ENCODE peak calls at places on chromosomes 12 and 14, in six cellular contexts. X is K562; S is lung; L is CD8-positive, alpha-beta T cell; U is CD8-positive, alpha-beta memory T cell; W is H9. M is an unnamed sample.

GRCh38 chr14:39860837-39861236 is 428.6 kb upstream of the FBXO33 start:
- DNase-seq in X (no peak), S (no peak), L (no peak), U (no peak), W (no peak), M (no peak)

GRCh38 chr14:100524933-100525243 is 62.3 kb downstream of the BEGAIN start:
- DNase-seq in X (peak; percentile 74), S (no peak), L (peak; percentile 10), U (no peak), W (peak; percentile 57), M (no peak)

GRCh38 chr14:85125331-85125730 is 404.6 kb upstream of the FLRT2 start:
- DNase-seq in X (no peak), S (no peak), L (no peak), U (no peak), W (no peak), M (peak; percentile 1)

GRCh38 chr12:7154042-7154441 is 23.9 kb downstream of the CLSTN3 start:
- DNase-seq in X (no peak), S (peak; percentile 67), L (no peak), U (no peak), W (no peak), M (no peak)

GRCh38 chr12:111597731-111598636 is 1.1 kb downstream of the ATXN2 start:
- DNase-seq in X (peak; percentile 76), S (peak; percentile 51), L (peak; percentile 26), U (peak; percentile 7), W (peak; percentile 55), M (peak; percentile 51)

GRCh38 chr14:61564623-61565091 is 130.7 kb upstream of the HIF1A start:
- DNase-seq in X (peak; percentile 17), S (no peak), L (no peak), U (no peak), W (no peak), M (peak; percentile 94)

GRCh38 chr12:93322784-93323183 is 54.9 kb upstream of the NUDT4 start:
- DNase-seq in X (no peak), S (no peak), L (no peak), U (no peak), W (no peak), M (no peak)

GRCh38 chr12:28512876-28513275 is 322.6 kb downstream of the CCDC91 start:
- DNase-seq in X (no peak), S (no peak), L (no peak), U (no peak), W (no peak), M (no peak)

GRCh38 chr14:96268426-96269358 is 12.7 kb downstream of the BDKRB1 start:
- DNase-seq in X (no peak), S (no peak), L (no peak), U (no peak), W (peak; percentile 19), M (peak; percentile 98)

GRCh38 chr14:92959761-92960680 is 37.1 kb downstream of the CHGA start:
- DNase-seq in X (no peak), S (no peak), L (no peak), U (no peak), W (no peak), M (no peak)

GRCh38 chr12:120984351-120984898 is 6.1 kb downstream of the HNF1A start:
- DNase-seq in X (no peak), S (no peak), L (no peak), U (no peak), W (no peak), M (no peak)

GRCh38 chr12:105470102-105470501 is 139.6 kb downstream of the C12orf75 start:
- DNase-seq in X (no peak), S (no peak), L (no peak), U (no peak), W (peak; percentile 3), M (no peak)

GRCh38 chr14:95998656-95999055 is 40.5 kb upstream of the C14orf132 start:
- DNase-seq in X (no peak), S (no peak), L (no peak), U (no peak), W (no peak), M (peak; percentile 45)

GRCh38 chr12:121781751-121782615 is 11.5 kb downstream of the RHOF start:
- DNase-seq in X (peak; percentile 58), S (no peak), L (no peak), U (peak; percentile 33), W (peak; percentile 38), M (peak; percentile 61)

GRCh38 chr12:29148958-29149690 is at the start of gene FAR2:
- DNase-seq in X (peak; percentile 69), S (peak; percentile 43), L (peak; percentile 41), U (peak; percentile 45), W (peak; percentile 67), M (peak; percentile 70)

GRCh38 chr14:94138256-94138655 is 8.9 kb upstream of the IFI27L2 start:
- DNase-seq in X (no peak), S (peak; percentile 63), L (no peak), U (no peak), W (no peak), M (no peak)

GRCh38 chr12:62008703-62009102 is 251.5 kb upstream of the USP15 start:
- DNase-seq in X (no peak), S (no peak), L (no peak), U (no peak), W (no peak), M (no peak)

GRCh38 chr12:26798669-26799068 is 34.3 kb downstream of the ITPR2 start:
- DNase-seq in X (no peak), S (no peak), L (no peak), U (no peak), W (no peak), M (no peak)

GRCh38 chr12:100797246-100797645 is 2.7 kb downstream of the ANO4 start:
- DNase-seq in X (no peak), S (no peak), L (no peak), U (no peak), W (no peak), M (peak; percentile 30)

GRCh38 chr14:35687335-35687939 is 121.7 kb downstream of the RALGAPA1 start:
- DNase-seq in X (peak; percentile 22), S (no peak), L (peak; percentile 13), U (peak; percentile 16), W (no peak), M (peak; percentile 63)

GRCh38 chr12:100156731-100157426 is 14.2 kb upstream of the BLTP3B start:
- DNase-seq in X (no peak), S (no peak), L (no peak), U (no peak), W (no peak), M (no peak)

GRCh38 chr12:50690923-50691322 is 73.0 kb upstream of the ATF1 start:
- DNase-seq in X (no peak), S (no peak), L (no peak), U (no peak), W (no peak), M (no peak)

GRCh38 chr14:51525705-51526104 is 126.0 kb upstream of the FRMD6 start:
- DNase-seq in X (no peak), S (no peak), L (no peak), U (no peak), W (no peak), M (no peak)
- H3K27ac ChIP-seq in X (no peak overlapping the region), S (no peak overlapping the region), L (no peak overlapping the region), U (no peak overlapping the region), W (no peak overlapping the region), M (no peak overlapping the region)

GRCh38 chr12:115885040-115885439 is 392.5 kb downstream of the MED13L start:
- DNase-seq in X (no peak), S (no peak), L (no peak), U (no peak), W (no peak), M (no peak)

GRCh38 chr12:115873416-115874082 is 403.9 kb downstream of the MED13L start:
- DNase-seq in X (no peak), S (no peak), L (no peak), U (no peak), W (no peak), M (no peak)

GRCh38 chr12:115880238-115880637 is 397.3 kb downstream of the MED13L start:
- DNase-seq in X (no peak), S (no peak), L (no peak), U (no peak), W (no peak), M (no peak)

GRCh38 chr12:115882941-115883340 is 394.6 kb downstream of the MED13L start:
- DNase-seq in X (no peak), S (no peak), L (no peak), U (no peak), W (no peak), M (no peak)

GRCh38 chr12:115879354-115879753 is 398.1 kb downstream of the MED13L start:
- DNase-seq in X (no peak), S (no peak), L (no peak), U (no peak), W (no peak), M (no peak)
- H3K27ac ChIP-seq in X (no peak overlapping the region), S (no peak overlapping the region), L (no peak overlapping the region), U (no peak overlapping the region), W (no peak overlapping the region), M (no peak overlapping the region)

GRCh38 chr14:101873401-101873800 is 91.0 kb upstream of the DYNC1H1 start:
- DNase-seq in X (no peak), S (no peak), L (no peak), U (no peak), W (no peak), M (no peak)
- H3K27ac ChIP-seq in X (peak overlapping the region; percentile 39), S (no peak overlapping the region), L (no peak overlapping the region), U (no peak overlapping the region), W (no peak overlapping the region), M (no peak overlapping the region)

GRCh38 chr12:92278378-92278828 is 132.8 kb upstream of the BTG1 start:
- DNase-seq in X (no peak), S (no peak), L (no peak), U (no peak), W (no peak), M (no peak)
- H3K27ac ChIP-seq in X (no peak overlapping the region), S (no peak overlapping the region), L (no peak overlapping the region), U (no peak overlapping the region), W (no peak overlapping the region), M (no peak overlapping the region)

GRCh38 chr12:124554429-124555029 is 12.9 kb downstream of the NCOR2 start:
- DNase-seq in X (no peak), S (no peak), L (no peak), U (no peak), W (no peak), M (no peak)

GRCh38 chr12:124557518-124558223 is 9.7 kb downstream of the NCOR2 start:
- DNase-seq in X (no peak), S (no peak), L (no peak), U (no peak), W (peak; percentile 66), M (no peak)

GRCh38 chr12:124556896-124557501 is 10.4 kb downstream of the NCOR2 start:
- DNase-seq in X (no peak), S (no peak), L (no peak), U (no peak), W (no peak), M (peak; percentile 69)

GRCh38 chr12:124555168-124555928 is 12.1 kb downstream of the NCOR2 start:
- DNase-seq in X (no peak), S (no peak), L (no peak), U (no peak), W (no peak), M (no peak)

GRCh38 chr12:124556067-124556466 is 11.3 kb downstream of the NCOR2 start:
- DNase-seq in X (no peak), S (no peak), L (no peak), U (no peak), W (no peak), M (no peak)
- H3K27ac ChIP-seq in X (no peak overlapping the region), S (no peak overlapping the region), L (no peak overlapping the region), U (no peak overlapping the region), W (no peak overlapping the region), M (no peak overlapping the region)

M was measured in mesenchymal stem cell.